ENCODE peak calls at places on chromosomes 16 and 17, in ten cellular contexts. E is posterior vena cava; H is choroid plexus epithelial cell; U is OCI-LY7; Z is ELR; Q is H9; A is adipocyte; C is stimulated activated CD4-positive, alpha-beta T cell treated with anti-CD3 and anti-CD28 coated beads, TNF-alpha, amount 100 ng/mL, for 48 hours; P is tibial nerve; B is activated CD8-positive, alpha-beta T cell treated with anti-CD3 and anti-CD28 coated beads, Interleukin-2, amount 10 ng/mL, durations not matched to agents 7 days and 5 days. J is an unnamed sample.

GRCh38 chr16:80741716-80742115 is 62.7 kb downstream of the CDYL2 start:
- DNase-seq in E (no peak), H (no peak), U (no peak), Z (no peak), Q (no peak), A (peak), C (no peak), P (no peak), B (no peak), J (no peak)

GRCh38 chr16:917591-918061 is 53.2 kb downstream of the LMF1 start:
- DNase-seq in E (peak), H (no peak), U (no peak), Z (no peak), Q (no peak), A (no peak), C (no peak), P (no peak), B (no peak), J (no peak)

GRCh38 chr16:71263581-71263980 is 25.6 kb downstream of the CMTR2 start:
- DNase-seq in E (no peak), H (no peak), U (no peak), Z (no peak), Q (no peak), A (no peak), C (no peak), P (no peak), B (no peak), J (no peak)

GRCh38 chr16:50778284-50779163 is 36.6 kb downstream of the CYLD start:
- DNase-seq in E (no peak), H (no peak), U (no peak), Z (no peak), Q (no peak), A (no peak), C (no peak), P (no peak), B (no peak), J (no peak)

GRCh38 chr16:75244225-75244792 is 7.1 kb downstream of the BCAR1 start:
- DNase-seq in E (no peak), H (peak), U (no peak), Z (peak), Q (no peak), A (peak), C (no peak), P (no peak), B (no peak), J (no peak)

GRCh38 chr17:76565728-76566612 is 19.7 kb downstream of the ST6GALNAC2 start:
- DNase-seq in E (no peak), H (no peak), U (no peak), Z (peak), Q (peak), A (no peak), C (no peak), P (no peak), B (no peak), J (no peak)

GRCh38 chr17:81337449-81337848 is 42.3 kb upstream of the SLC38A10 start:
- DNase-seq in E (no peak), H (no peak), U (no peak), Z (no peak), Q (peak), A (no peak), C (no peak), P (no peak), B (no peak), J (no peak)

GRCh38 chr16:21574372-21574771 is 25.0 kb upstream of the METTL9 start:
- DNase-seq in E (no peak), H (no peak), U (no peak), Z (no peak), Q (no peak), A (no peak), C (no peak), P (no peak), B (no peak), J (no peak)

GRCh38 chr16:50099957-50100648 is 34.3 kb downstream of the HEATR3 start:
- DNase-seq in E (no peak), H (no peak), U (no peak), Z (no peak), Q (no peak), A (no peak), C (no peak), P (no peak), B (no peak), J (no peak)

GRCh38 chr16:54944002-54944401 is 13.3 kb downstream of the IRX5 start:
- DNase-seq in E (no peak), H (no peak), U (no peak), Z (no peak), Q (no peak), A (no peak), C (no peak), P (no peak), B (no peak), J (no peak)

GRCh38 chr17:80919331-80920284 is 72.0 kb upstream of the CHMP6 start:
- DNase-seq in E (peak), H (peak), U (no peak), Z (no peak), Q (no peak), A (no peak), C (no peak), P (no peak), B (no peak), J (peak)

GRCh38 chr17:61179316-61179715 is 220.3 kb upstream of the TBX2 start:
- DNase-seq in E (no peak), H (no peak), U (no peak), Z (no peak), Q (no peak), A (no peak), C (no peak), P (no peak), B (no peak), J (no peak)

GRCh38 chr16:66131895-66132294 is 234.6 kb upstream of the CDH5 start:
- DNase-seq in E (no peak), H (peak), U (no peak), Z (peak), Q (no peak), A (no peak), C (no peak), P (no peak), B (no peak), J (no peak)

GRCh38 chr16:11721781-11722467 is 20.7 kb downstream of the TXNDC11 start:
- DNase-seq in E (no peak), H (no peak), U (no peak), Z (no peak), Q (no peak), A (no peak), C (no peak), P (no peak), B (no peak), J (no peak)

GRCh38 chr16:76294691-76295214 is 17.6 kb downstream of the CNTNAP4 start:
- DNase-seq in E (no peak), H (no peak), U (no peak), Z (no peak), Q (no peak), A (peak), C (no peak), P (no peak), B (no peak), J (no peak)

GRCh38 chr17:17849863-17850373 is 13.1 kb upstream of the SREBF1 start:
- DNase-seq in E (no peak), H (peak), U (peak), Z (peak), Q (peak), A (peak), C (peak), P (peak), B (peak), J (peak)

GRCh38 chr17:82734987-82735866 is at the start of gene FN3K:
- DNase-seq in E (peak), H (peak), U (no peak), Z (peak), Q (peak), A (peak), C (no peak), P (peak), B (peak), J (peak)

GRCh38 chr17:36008998-36009665 is 7.8 kb upstream of the CCL15 start:
- DNase-seq in E (no peak), H (peak), U (peak), Z (peak), Q (peak), A (no peak), C (no peak), P (no peak), B (peak), J (peak)

GRCh38 chr17:56653877-56654276 is 60.4 kb downstream of the NOG start:
- DNase-seq in E (no peak), H (peak), U (peak), Z (peak), Q (peak), A (peak), C (peak), P (no peak), B (peak), J (peak)

GRCh38 chr17:49914096-49914490 is 54.9 kb upstream of the DLX4 start:
- DNase-seq in E (no peak), H (no peak), U (no peak), Z (no peak), Q (no peak), A (no peak), C (no peak), P (no peak), B (no peak), J (no peak)

GRCh38 chr17:38572665-38573365 is 32.9 kb downstream of the SRCIN1 start:
- DNase-seq in E (no peak), H (no peak), U (no peak), Z (no peak), Q (peak), A (peak), C (no peak), P (no peak), B (no peak), J (no peak)

GRCh38 chr17:74442670-74443515 is 11.0 kb downstream of the GPRC5C start:
- DNase-seq in E (peak), H (peak), U (peak), Z (no peak), Q (peak), A (no peak), C (no peak), P (peak), B (no peak), J (no peak)

J was measured in brain microvascular endothelial cell.